ENCODE peak calls at places on chromosomes 5 and 9, in eight cellular contexts. E is SK-N-SH, J is foreskin fibroblast, T is tibial artery, H is HFF-Myc, U is MM.1S, Z is heart right ventricle, D is hepatocyte. P is an unnamed sample.

GRCh38 chr9:89839427-89839826 is 234.6 kb downstream of the GADD45G start:
- DNase-seq in J (no peak), E (no peak), T (no peak), D (peak), U (no peak), Z (no peak), H (no peak), P (no peak)

GRCh38 chr5:152503206-152503605 is 98.1 kb upstream of the NMUR2 start:
- DNase-seq in T (no peak), U (no peak), H (no peak), J (no peak), D (no peak), E (no peak), Z (no peak), P (no peak)

GRCh38 chr9:134689320-134690181 is 47.9 kb downstream of the COL5A1 start:
- DNase-seq in D (peak), U (no peak), E (peak), Z (peak), T (peak), J (peak), H (no peak), P (no peak)

GRCh38 chr9:132878695-132879064 is at the start of gene SPACA9:
- DNase-seq in J (peak), H (no peak), Z (peak), D (peak), T (peak), E (peak), U (no peak), P (no peak)

GRCh38 chr5:103862398-103862797 is 299.8 kb upstream of the NUDT12 start:
- DNase-seq in D (no peak), H (no peak), Z (no peak), E (no peak), T (no peak), J (no peak), U (no peak), P (peak)

GRCh38 chr9:109182940-109183798 is 16.1 kb upstream of the FRRS1L start:
- DNase-seq in E (peak), J (no peak), H (no peak), U (peak), D (peak), T (no peak), Z (no peak), P (no peak)

GRCh38 chr5:181205735-181206401 is 872 bp upstream of the TRIM7 start:
- DNase-seq in Z (no peak), D (peak), E (no peak), T (no peak), H (no peak), J (no peak), U (no peak), P (no peak)

GRCh38 chr5:27290166-27290565 is 251.8 kb upstream of the CDH9 start:
- DNase-seq in E (no peak), J (no peak), U (no peak), Z (no peak), H (no peak), T (no peak), D (no peak), P (no peak)

GRCh38 chr5:150152636-150153462 is 2.8 kb downstream of the PDGFRB start:
- DNase-seq in D (no peak), U (no peak), H (no peak), Z (peak), J (no peak), T (no peak), E (peak), P (no peak)

GRCh38 chr9:21708225-21708624 is 94.2 kb upstream of the MTAP start:
- DNase-seq in U (no peak), J (no peak), Z (no peak), H (no peak), T (no peak), E (no peak), D (no peak), P (no peak)

GRCh38 chr5:14447958-14448881 is 133.4 kb upstream of the OTULINL start:
- DNase-seq in E (peak), T (no peak), U (no peak), J (no peak), Z (peak), H (peak), D (no peak), P (no peak)

GRCh38 chr5:36558652-36559051 is 47.8 kb upstream of the SLC1A3 start:
- DNase-seq in Z (no peak), J (no peak), D (no peak), H (no peak), T (no peak), U (peak), E (no peak), P (no peak)

GRCh38 chr5:90528704-90529233 is 615 bp downstream of the LYSMD3 start:
- DNase-seq in E (peak), Z (no peak), D (peak), U (peak), H (no peak), J (no peak), T (no peak), P (no peak)

GRCh38 chr9:13110766-13111400 is 168.6 kb downstream of the MPDZ start:
- DNase-seq in U (no peak), H (no peak), D (no peak), J (no peak), T (peak), Z (peak), E (no peak), P (peak)

GRCh38 chr5:145294321-145294720 is 540.8 kb downstream of the PRELID2 start:
- DNase-seq in E (no peak), T (no peak), J (no peak), D (no peak), U (no peak), Z (no peak), H (no peak), P (no peak)

GRCh38 chr5:116531117-116531516 is 43.5 kb downstream of the SEMA6A start:
- DNase-seq in U (no peak), J (no peak), H (no peak), D (no peak), T (no peak), E (no peak), Z (no peak), P (no peak)

GRCh38 chr5:69517763-69518212 is 25.2 kb downstream of the OCLN start:
- DNase-seq in J (no peak), T (no peak), D (peak), Z (no peak), E (no peak), U (no peak), H (no peak), P (no peak)

GRCh38 chr5:1002271-1002546 is 6.4 kb upstream of the NKD2 start:
- DNase-seq in T (no peak), D (no peak), J (no peak), Z (no peak), H (no peak), E (no peak), U (peak), P (no peak)

GRCh38 chr5:173327948-173328895 is at the start of gene STC2:
- DNase-seq in J (peak), H (peak), E (peak), Z (peak), T (peak), U (peak), D (peak), P (no peak)

DNA sequence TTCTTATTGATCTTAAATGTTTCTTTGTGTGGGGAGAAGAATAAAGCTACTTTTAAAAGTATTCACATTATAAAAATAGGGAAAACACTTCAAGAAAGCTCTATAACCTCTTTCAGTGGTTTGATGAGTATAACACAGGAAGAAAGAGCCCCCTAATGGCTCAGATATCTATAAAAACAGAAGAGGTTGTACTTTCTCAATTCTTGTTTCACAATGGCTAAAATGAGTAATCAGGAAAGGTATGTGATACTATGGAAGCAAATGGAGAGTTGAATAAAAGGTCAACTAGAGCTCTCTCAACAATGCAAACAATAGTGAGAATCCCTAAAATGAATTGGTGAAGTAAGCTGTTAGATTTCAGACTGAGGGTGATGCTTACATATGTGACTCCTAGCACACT is 584.6 kb upstream of the CDH18 start:
- DNase-seq in Z (no peak), H (no peak), U (no peak), D (peak), E (no peak), J (no peak), T (no peak), P (peak)
- TF ChIP-seq CTCF in Z (no peak), H (no peak), U (no peak), D (peak), E (peak), J (no peak), T (no peak), P (no peak)

GRCh38 chr9:4663956-4664355 is 1.9 kb downstream of the PLPP6 start:
- DNase-seq in D (no peak), H (no peak), Z (no peak), U (no peak), J (no peak), T (no peak), E (no peak), P (no peak)
- H3K4me3 ChIP-seq in D (no peak), H (no peak), Z (no peak), U (no peak), J (peak), T (no peak), E (peak), P (no peak)

GRCh38 chr9:105188746-105189145 is 55.7 kb upstream of the SLC44A1 start:
- DNase-seq in H (no peak), J (no peak), D (no peak), E (no peak), Z (no peak), T (no peak), U (peak), P (no peak)
- TF ChIP-seq CTCF in H (no peak), J (no peak), D (no peak), E (no peak), Z (no peak), T (no peak), U (peak), P (no peak)

DNA sequence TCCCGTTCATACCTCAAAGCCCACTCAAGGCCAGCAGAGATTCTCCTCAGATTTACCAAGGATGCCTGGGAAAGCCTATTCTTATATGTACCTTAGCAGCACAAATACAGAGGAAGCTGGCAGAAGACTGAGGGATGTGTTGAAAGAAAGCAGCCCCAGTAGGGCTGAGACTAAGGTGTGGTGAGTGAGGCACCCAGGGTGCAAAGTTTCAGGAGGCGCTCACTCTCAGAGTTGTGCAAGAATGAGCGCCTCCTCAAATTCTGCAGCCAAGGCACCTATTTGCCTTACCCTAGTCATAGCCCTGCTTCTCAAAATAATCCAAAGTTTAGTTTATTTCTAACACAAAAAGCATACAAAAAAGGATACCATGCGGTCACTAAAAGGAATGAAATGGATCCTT is 79.8 kb upstream of the SMIM23 start:
- DNase-seq in H (no peak), T (no peak), U (no peak), E (no peak), J (no peak), Z (no peak), D (no peak), P (no peak)
- H3K4me3 ChIP-seq in H (no peak), T (no peak), U (no peak), E (no peak), J (no peak), Z (no peak), D (no peak), P (no peak)

GRCh38 chr9:129675656-129676055 is 10.2 kb downstream of the PRRX2 start:
- DNase-seq in U (no peak), Z (no peak), H (no peak), T (no peak), J (no peak), E (peak), D (peak), P (no peak)

GRCh38 chr9:129677456-129677855 is 12.0 kb downstream of the PRRX2 start:
- DNase-seq in Z (no peak), T (no peak), H (no peak), E (peak), D (no peak), U (no peak), J (no peak), P (no peak)

GRCh38 chr9:129676287-129676686 is 10.8 kb downstream of the PRRX2 start:
- DNase-seq in E (no peak), Z (no peak), J (no peak), D (no peak), U (no peak), T (no peak), H (no peak), P (no peak)

GRCh38 chr9:129678844-129679243 is 13.4 kb downstream of the PRRX2 start:
- DNase-seq in Z (no peak), H (no peak), D (no peak), E (no peak), U (no peak), J (no peak), T (no peak), P (no peak)

DNA sequence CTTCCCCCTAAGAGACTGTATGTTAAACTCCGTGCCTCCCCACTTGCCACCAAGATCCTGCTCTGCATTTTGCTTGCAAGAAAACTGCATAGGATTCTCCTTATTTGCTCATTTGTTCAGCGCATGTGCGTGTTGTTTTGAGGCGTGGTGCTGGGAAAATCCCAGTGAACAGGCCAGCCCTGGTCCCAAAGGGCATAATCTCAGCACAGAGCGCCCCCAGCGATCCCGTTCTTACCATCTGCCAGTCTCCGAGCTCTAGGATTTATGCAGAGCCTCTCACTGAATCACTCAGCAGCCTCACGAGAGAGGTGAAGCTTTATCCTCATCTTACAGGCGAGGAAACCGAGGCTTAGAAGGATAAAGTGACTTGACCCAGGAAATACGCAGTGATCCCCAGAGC is 11.5 kb downstream of the PRRX2 start:
- DNase-seq in T (peak), E (peak), J (peak), D (no peak), U (no peak), H (no peak), Z (no peak), P (no peak)
- TF ChIP-seq CTCF in T (peak), E (no peak), J (peak), D (no peak), U (no peak), H (no peak), Z (no peak), P (no peak)

DNA sequence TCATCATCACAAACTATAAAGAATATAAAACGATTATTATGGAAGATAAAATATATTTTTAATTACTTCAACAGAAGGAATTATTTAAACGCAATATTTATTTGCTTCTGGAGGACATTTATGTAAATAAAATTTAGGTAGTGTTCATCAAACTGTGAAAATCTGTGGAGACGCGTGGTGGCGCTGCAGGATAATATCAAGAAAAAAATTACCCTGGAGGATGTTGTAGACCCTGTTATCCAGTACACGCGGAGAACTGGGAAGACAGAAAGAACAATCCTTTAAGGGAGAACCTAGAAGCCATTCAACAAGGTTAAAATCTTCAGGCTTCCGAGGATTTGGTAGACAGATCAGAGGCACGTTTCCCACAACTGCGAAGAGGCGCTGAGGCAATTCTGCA is at the start of gene PCDHB12:
- DNase-seq in Z (no peak), U (peak), D (no peak), H (no peak), E (peak), T (no peak), J (no peak), P (no peak)
- H3K4me3 ChIP-seq in Z (no peak), U (no peak), D (no peak), H (no peak), E (peak), T (peak), J (no peak), P (no peak)

GRCh38 chr5:159878988-159879471 is 37.3 kb upstream of the ADRA1B start:
- DNase-seq in T (peak), J (peak), Z (peak), E (peak), U (no peak), D (peak), H (no peak), P (no peak)
- TF ChIP-seq CTCF in T (no peak), J (no peak), Z (no peak), E (no peak), U (no peak), D (no peak), H (no peak), P (no peak)

P was measured in astrocyte of the cerebellum.